ENCODE peak calls at places on chromosomes 11 and 22, in five cellular contexts. V, W, Y, K and J are unnamed samples.

GRCh38 chr11:15985127-15985862 is 371.1 kb downstream of the SOX6 start:
- DNase-seq in W (no peak), Y (no peak), V (no peak), K (no peak), J (no peak)

GRCh38 chr22:48180631-48181030 is 1418.2 kb downstream of the TBC1D22A start:
- DNase-seq in Y (no peak), V (no peak), W (no peak), K (no peak), J (no peak)

GRCh38 chr11:2473361-2474058 is 28.7 kb downstream of the KCNQ1 start:
- DNase-seq in K (no peak), Y (no peak), V (no peak), W (no peak), J (no peak)

GRCh38 chr11:107592256-107592655 is 1.3 kb downstream of the ELMOD1 start:
- DNase-seq in W (no peak), K (no peak), Y (no peak), V (no peak), J (no peak)

GRCh38 chr11:114571712-114572111 is 12.0 kb upstream of the NXPE1 start:
- DNase-seq in Y (no peak), V (no peak), K (no peak), W (no peak), J (no peak)

GRCh38 chr11:133064152-133064877 is 468.0 kb downstream of the OPCML start:
- DNase-seq in W (peak), V (peak), Y (peak), K (no peak), J (no peak)

GRCh38 chr11:104841185-104841584 is 57.1 kb downstream of the CASP12 start:
- DNase-seq in W (no peak), K (no peak), V (no peak), Y (no peak), J (no peak)

GRCh38 chr22:42317691-42318547 is 47.5 kb upstream of the TCF20 start:
- DNase-seq in K (no peak), W (no peak), V (peak), Y (peak), J (no peak)

GRCh38 chr22:20905415-20906386 is 11.5 kb upstream of the CRKL start:
- DNase-seq in Y (no peak), V (peak), W (no peak), K (no peak), J (no peak)

GRCh38 chr11:121936781-121937447 is 179.1 kb downstream of the BLID start:
- DNase-seq in Y (no peak), W (no peak), V (peak), K (no peak), J (no peak)

GRCh38 chr11:10310301-10310841 is 5.5 kb downstream of the ADM start:
- DNase-seq in Y (no peak), K (no peak), W (no peak), V (peak), J (no peak)

GRCh38 chr22:45502215-45503070 is at the start of gene FBLN1:
- DNase-seq in W (no peak), Y (no peak), V (no peak), K (no peak), J (no peak)

GRCh38 chr11:73912045-73912444 is 35.2 kb downstream of the PAAF1 start:
- DNase-seq in W (no peak), Y (no peak), K (no peak), V (no peak), J (no peak)

GRCh38 chr11:73902303-73902702 is 25.5 kb downstream of the PAAF1 start:
- DNase-seq in K (no peak), Y (no peak), W (no peak), V (no peak), J (no peak)

DNA sequence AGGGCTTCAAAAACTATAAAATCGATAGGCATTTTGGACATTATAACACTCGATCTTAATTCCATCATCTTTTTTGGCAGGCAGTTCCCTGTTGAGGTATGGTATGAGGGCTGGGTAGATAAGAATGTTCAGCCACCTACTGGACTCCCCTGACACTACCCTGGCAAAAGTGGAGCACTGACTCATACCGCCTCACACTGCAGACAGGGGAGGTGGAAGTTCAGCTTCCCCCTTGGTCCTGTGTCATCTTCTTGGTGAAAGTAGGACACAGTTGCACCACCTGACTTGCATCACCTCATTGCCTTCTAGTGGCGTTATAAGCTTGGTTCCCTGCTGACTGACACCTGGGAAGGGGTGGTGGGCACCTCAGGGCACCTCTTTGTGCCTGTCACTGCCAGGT is 30.4 kb downstream of the PAAF1 start:
- DNase-seq in W (no peak), K (no peak), V (peak), Y (no peak), J (no peak)
- TF ChIP-seq CTCF in W (peak), K (no peak), V (peak), Y (no peak), J (peak)

DNA sequence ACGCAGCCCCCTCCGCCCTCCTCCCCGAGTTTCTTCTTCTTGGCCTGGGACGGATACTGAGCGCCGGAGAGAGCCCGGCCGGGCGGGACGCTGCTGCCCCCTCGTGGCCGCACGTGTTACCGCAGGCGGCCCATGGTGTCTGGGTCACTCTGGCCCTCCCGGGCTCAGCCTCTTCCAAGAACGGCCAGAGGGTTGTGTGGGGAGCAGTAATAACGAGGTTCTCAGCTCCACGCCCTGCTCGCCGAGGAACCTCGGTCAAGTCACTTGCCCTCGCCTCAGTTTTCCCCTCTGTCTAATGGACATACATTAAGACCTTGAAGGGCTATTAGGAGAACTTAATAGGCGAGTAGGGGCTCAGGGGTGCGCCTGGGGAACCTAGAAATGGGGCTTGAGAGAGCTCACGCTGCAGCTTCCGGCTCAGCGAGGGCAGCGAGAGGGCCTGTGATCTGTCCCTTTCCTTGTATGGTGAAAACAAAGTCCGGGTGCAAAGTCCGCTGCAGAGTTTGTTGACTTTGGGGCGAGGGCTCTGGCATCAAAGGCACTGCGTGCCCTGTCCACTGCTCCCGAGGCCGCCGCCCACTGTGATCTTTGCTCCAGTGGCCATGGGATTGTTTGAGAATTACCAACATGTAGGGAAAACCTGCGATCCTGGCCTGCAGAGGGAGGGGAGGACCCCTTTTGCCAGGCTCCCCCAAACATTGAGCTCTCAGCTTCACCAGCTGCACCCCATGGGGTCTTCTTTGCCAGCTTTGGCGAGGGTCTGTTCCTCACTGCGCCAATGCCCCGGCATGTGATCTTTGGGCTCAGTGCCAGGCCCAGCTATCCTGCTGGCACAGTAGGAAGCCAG is 14.4 kb upstream of the LRP5 start:
- DNase-seq in Y (peak), V (peak), K (peak), W (peak), J (no peak)
- TF ChIP-seq CTCF in Y (peak), V (peak), K (peak), W (peak), J (peak)

DNA sequence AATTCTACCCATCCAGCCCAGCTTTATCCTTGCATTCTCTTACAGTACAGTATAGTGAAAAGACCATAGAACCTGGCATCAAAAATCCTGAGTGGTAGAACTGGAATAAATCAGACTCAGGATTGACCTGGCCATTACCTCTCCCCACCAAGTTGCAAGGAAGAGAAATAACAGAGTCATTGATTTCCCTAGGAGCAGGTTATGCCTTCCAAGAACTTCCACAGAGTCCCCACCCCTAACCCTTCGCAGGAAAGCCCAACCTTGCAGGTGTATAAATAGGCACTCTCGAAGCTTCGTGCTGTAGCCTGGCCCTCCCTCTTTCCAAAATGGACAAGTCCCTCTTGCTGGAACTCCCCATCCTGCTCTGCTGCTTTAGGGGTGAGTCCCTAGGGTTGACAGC is at the start of gene PATE1:
- DNase-seq in W (no peak), V (no peak), Y (no peak), K (no peak), J (no peak)
- TF ChIP-seq CTCF in W (no peak), V (no peak), Y (no peak), K (no peak), J (no peak)

DNA sequence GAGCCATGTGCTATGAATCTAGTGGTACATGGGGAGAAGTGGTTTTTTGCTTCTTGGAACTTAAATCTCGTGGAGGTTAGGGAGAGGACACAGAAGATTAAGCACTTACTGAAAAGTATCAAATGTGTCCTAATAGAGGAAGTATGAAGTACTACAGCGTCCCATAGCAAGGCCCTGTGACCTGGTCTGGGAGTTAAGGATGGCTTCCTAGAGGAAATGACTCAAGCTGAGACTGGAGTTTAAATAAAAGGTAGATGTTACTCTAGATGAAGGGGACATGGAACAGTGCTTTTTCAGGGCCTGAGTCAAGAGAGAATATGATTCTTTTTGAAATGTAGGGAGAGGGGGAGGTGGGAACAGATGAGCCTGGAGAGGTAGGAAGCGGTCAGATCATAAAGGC is 202.9 kb downstream of the GRIK4 start:
- DNase-seq in V (no peak), W (no peak), Y (no peak), K (no peak), J (peak)
- TF ChIP-seq CTCF in V (no peak), W (no peak), Y (no peak), K (no peak), J (no peak)